ENCODE peak calls at places on chromosomes 1 and 21, in five cellular contexts. One of them, this sample, is unnamed.

GRCh38 chr1:213326666-213327317 is 275.8 kb downstream of the RPS6KC1 start:
- DNase-seq in NT2/D1: no peak
- DNase-seq in GM12878: no peak
- DNase-seq in H1: no peak
- DNase-seq in HepG2: no peak
- DNase-seq in this sample: no peak

GRCh38 chr1:10225573-10225972 is 15.2 kb downstream of the KIF1B start:
- DNase-seq in NT2/D1: no peak
- DNase-seq in HepG2: no peak
- DNase-seq in GM12878: no peak
- DNase-seq in H1: no peak
- DNase-seq in this sample: no peak

GRCh38 chr1:30029677-30030076 is 693.7 kb downstream of the MATN1 start:
- DNase-seq in HepG2: no peak
- DNase-seq in GM12878: no peak
- DNase-seq in NT2/D1: no peak
- DNase-seq in H1: no peak
- DNase-seq in this sample: no peak

GRCh38 chr1:202229376-202229775 is 35.8 kb downstream of the LGR6 start:
- DNase-seq in GM12878: no peak
- DNase-seq in HepG2: no peak
- DNase-seq in H1: no peak
- DNase-seq in NT2/D1: no peak
- DNase-seq in this sample: no peak

GRCh38 chr1:39973503-39974135 is 18.7 kb downstream of the MFSD2A start:
- DNase-seq in NT2/D1: peak
- DNase-seq in GM12878: no peak
- DNase-seq in H1: peak
- DNase-seq in HepG2: peak
- DNase-seq in this sample: peak

GRCh38 chr1:78351551-78352216 is 139.1 kb upstream of the PTGFR start:
- DNase-seq in NT2/D1: no peak
- DNase-seq in HepG2: no peak
- DNase-seq in GM12878: no peak
- DNase-seq in H1: no peak
- DNase-seq in this sample: no peak

GRCh38 chr21:44301961-44302406 is 2.1 kb downstream of the PFKL start:
- DNase-seq in NT2/D1: no peak
- DNase-seq in H1: no peak
- DNase-seq in GM12878: no peak
- DNase-seq in HepG2: peak
- DNase-seq in this sample: no peak

GRCh38 chr1:43058545-43059360 is 100.1 kb upstream of the SLC2A1 start:
- DNase-seq in H1: no peak
- DNase-seq in NT2/D1: no peak
- DNase-seq in HepG2: no peak
- DNase-seq in GM12878: no peak
- DNase-seq in this sample: no peak

GRCh38 chr21:42155045-42155855 is 63.7 kb upstream of the ABCG1 start:
- DNase-seq in GM12878: no peak
- DNase-seq in H1: no peak
- DNase-seq in HepG2: no peak
- DNase-seq in NT2/D1: no peak
- DNase-seq in this sample: no peak

GRCh38 chr1:224592636-224593579 is 23.2 kb upstream of the CNIH3 start:
- DNase-seq in NT2/D1: no peak
- DNase-seq in GM12878: no peak
- DNase-seq in HepG2: no peak
- DNase-seq in H1: no peak
- DNase-seq in this sample: no peak

GRCh38 chr1:21904725-21905520 is 32.2 kb downstream of the HSPG2 start:
- DNase-seq in GM12878: no peak
- DNase-seq in HepG2: no peak
- DNase-seq in NT2/D1: no peak
- DNase-seq in H1: no peak
- DNase-seq in this sample: no peak

GRCh38 chr1:3019516-3020051 is 1.7 kb upstream of the ACTRT2 start:
- DNase-seq in GM12878: no peak
- DNase-seq in NT2/D1: no peak
- DNase-seq in H1: no peak
- DNase-seq in HepG2: no peak
- DNase-seq in this sample: no peak

GRCh38 chr1:5969168-5969567 is 23.1 kb downstream of the NPHP4 start:
- DNase-seq in GM12878: no peak
- DNase-seq in NT2/D1: no peak
- DNase-seq in HepG2: no peak
- DNase-seq in H1: no peak
- DNase-seq in this sample: no peak

GRCh38 chr1:219385786-219386427 is 212.2 kb downstream of the LYPLAL1 start:
- DNase-seq in HepG2: peak
- DNase-seq in GM12878: peak
- DNase-seq in NT2/D1: peak
- DNase-seq in H1: peak
- DNase-seq in this sample: peak

GRCh38 chr1:241642593-241642944 is 2.4 kb upstream of the CHML start:
- DNase-seq in NT2/D1: no peak
- DNase-seq in GM12878: no peak
- DNase-seq in H1: no peak
- DNase-seq in HepG2: no peak
- DNase-seq in this sample: no peak

GRCh38 chr1:228853637-228854036 is 118.4 kb downstream of the RHOU start:
- DNase-seq in NT2/D1: no peak
- DNase-seq in GM12878: no peak
- DNase-seq in H1: no peak
- DNase-seq in HepG2: peak
- DNase-seq in this sample: no peak

GRCh38 chr1:221203224-221204054 is 324.2 kb downstream of the HLX start:
- DNase-seq in H1: peak
- DNase-seq in NT2/D1: peak
- DNase-seq in GM12878: peak
- DNase-seq in HepG2: peak
- DNase-seq in this sample: peak

GRCh38 chr1:184425449-184426277 is 38.8 kb downstream of the C1orf21 start:
- DNase-seq in HepG2: no peak
- DNase-seq in NT2/D1: no peak
- DNase-seq in H1: no peak
- DNase-seq in GM12878: no peak
- DNase-seq in this sample: no peak

GRCh38 chr1:71074681-71075080 is 6.2 kb downstream of the ZRANB2 start:
- DNase-seq in GM12878: no peak
- DNase-seq in HepG2: no peak
- DNase-seq in NT2/D1: no peak
- DNase-seq in H1: no peak
- DNase-seq in this sample: no peak

GRCh38 chr1:41622859-41623732 is 138.6 kb upstream of the EDN2 start:
- DNase-seq in H1: peak
- DNase-seq in HepG2: no peak
- DNase-seq in NT2/D1: no peak
- DNase-seq in GM12878: peak
- DNase-seq in this sample: no peak

GRCh38 chr21:29418813-29419212 is 120.1 kb downstream of the BACH1 start:
- DNase-seq in HepG2: no peak
- DNase-seq in H1: no peak
- DNase-seq in GM12878: peak
- DNase-seq in NT2/D1: no peak
- DNase-seq in this sample: no peak

GRCh38 chr1:13901041-13901440 is 201.1 kb downstream of the PRDM2 start:
- DNase-seq in HepG2: no peak
- DNase-seq in NT2/D1: no peak
- DNase-seq in H1: no peak
- DNase-seq in GM12878: no peak
- DNase-seq in this sample: no peak

GRCh38 chr1:89980605-89981004 is 14.3 kb upstream of the ZNF326 start:
- DNase-seq in NT2/D1: no peak
- DNase-seq in HepG2: no peak
- DNase-seq in GM12878: no peak
- DNase-seq in H1: no peak
- DNase-seq in this sample: peak

GRCh38 chr1:1211541-1212511 is 2.1 kb downstream of the TNFRSF4 start:
- DNase-seq in GM12878: no peak
- DNase-seq in NT2/D1: no peak
- DNase-seq in HepG2: no peak
- DNase-seq in H1: no peak
- DNase-seq in this sample: no peak

GRCh38 chr1:4023678-4024077 is 123.6 kb upstream of the C1orf174 start:
- DNase-seq in GM12878: no peak
- DNase-seq in NT2/D1: no peak
- DNase-seq in H1: no peak
- DNase-seq in HepG2: no peak
- DNase-seq in this sample: no peak

GRCh38 chr1:42904437-42904836 is 54.2 kb downstream of the SLC2A1 start:
- DNase-seq in HepG2: no peak
- DNase-seq in GM12878: no peak
- DNase-seq in NT2/D1: no peak
- DNase-seq in H1: peak
- DNase-seq in this sample: no peak

GRCh38 chr1:12528021-12528852 is 89.8 kb downstream of the DHRS3 start:
- DNase-seq in HepG2: peak
- DNase-seq in GM12878: no peak
- DNase-seq in NT2/D1: no peak
- DNase-seq in H1: no peak
- DNase-seq in this sample: no peak

GRCh38 chr1:183760661-183761060 is 44.3 kb upstream of the RGL1 start:
- DNase-seq in H1: no peak
- DNase-seq in HepG2: no peak
- DNase-seq in GM12878: no peak
- DNase-seq in NT2/D1: no peak
- DNase-seq in this sample: no peak

DNA sequence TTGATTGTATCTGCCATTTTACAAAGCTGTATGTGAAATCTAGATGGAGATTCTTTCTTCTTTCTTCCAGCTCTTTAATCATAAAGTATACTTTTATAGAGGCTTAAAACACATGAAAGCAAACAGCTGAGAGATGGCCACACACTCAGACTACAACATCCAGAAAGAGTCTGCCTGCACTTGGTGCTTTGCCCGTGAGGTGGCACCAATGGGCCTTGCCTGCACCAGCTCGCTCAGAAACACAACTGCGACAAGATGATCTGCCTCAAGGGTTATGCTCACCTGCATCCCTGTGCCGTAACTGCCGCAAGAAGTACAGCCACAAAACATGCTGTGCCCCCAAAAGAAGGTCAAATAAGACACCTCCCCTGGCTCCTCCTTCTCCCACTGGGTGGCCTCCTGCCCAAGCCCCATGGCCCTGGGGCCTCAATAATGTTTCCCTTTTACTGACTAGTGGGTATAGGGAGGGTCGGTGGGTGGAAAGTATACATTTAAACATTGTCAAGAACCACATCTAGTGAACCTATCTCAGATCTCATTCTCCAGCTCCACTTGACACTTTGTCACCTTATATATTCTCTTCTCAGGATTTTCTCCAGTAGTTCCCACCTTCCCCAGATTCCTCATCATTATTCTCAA is 66.7 kb upstream of the ANGPTL3 start:
- DNase-seq in NT2/D1: peak
- DNase-seq in GM12878: no peak
- DNase-seq in HepG2: peak
- DNase-seq in H1: peak
- DNase-seq in this sample: peak
- TF ChIP-seq SUZ12 in NT2/D1: no peak
- TF ChIP-seq SUZ12 in GM12878: no peak
- TF ChIP-seq SUZ12 in HepG2: no peak
- TF ChIP-seq SUZ12 in H1: no peak
- TF ChIP-seq SUZ12 in this sample: no peak

GRCh38 chr1:19360026-19360813 is 48.1 kb downstream of the SLC66A1 start:
- DNase-seq in HepG2: no peak
- DNase-seq in NT2/D1: no peak
- DNase-seq in H1: no peak
- DNase-seq in GM12878: no peak
- DNase-seq in this sample: no peak
- TF ChIP-seq SUZ12 in HepG2: no peak
- TF ChIP-seq SUZ12 in NT2/D1: no peak
- TF ChIP-seq SUZ12 in H1: no peak
- TF ChIP-seq SUZ12 in GM12878: no peak
- TF ChIP-seq SUZ12 in this sample: no peak

GRCh38 chr1:85258536-85259117 is 835 bp downstream of the C1orf52 start:
- DNase-seq in GM12878: no peak
- DNase-seq in H1: no peak
- DNase-seq in NT2/D1: no peak
- DNase-seq in HepG2: no peak
- DNase-seq in this sample: no peak
- TF ChIP-seq SUZ12 in GM12878: no peak
- TF ChIP-seq SUZ12 in H1: no peak
- TF ChIP-seq SUZ12 in NT2/D1: no peak
- TF ChIP-seq SUZ12 in HepG2: no peak
- TF ChIP-seq SUZ12 in this sample: no peak

DNA sequence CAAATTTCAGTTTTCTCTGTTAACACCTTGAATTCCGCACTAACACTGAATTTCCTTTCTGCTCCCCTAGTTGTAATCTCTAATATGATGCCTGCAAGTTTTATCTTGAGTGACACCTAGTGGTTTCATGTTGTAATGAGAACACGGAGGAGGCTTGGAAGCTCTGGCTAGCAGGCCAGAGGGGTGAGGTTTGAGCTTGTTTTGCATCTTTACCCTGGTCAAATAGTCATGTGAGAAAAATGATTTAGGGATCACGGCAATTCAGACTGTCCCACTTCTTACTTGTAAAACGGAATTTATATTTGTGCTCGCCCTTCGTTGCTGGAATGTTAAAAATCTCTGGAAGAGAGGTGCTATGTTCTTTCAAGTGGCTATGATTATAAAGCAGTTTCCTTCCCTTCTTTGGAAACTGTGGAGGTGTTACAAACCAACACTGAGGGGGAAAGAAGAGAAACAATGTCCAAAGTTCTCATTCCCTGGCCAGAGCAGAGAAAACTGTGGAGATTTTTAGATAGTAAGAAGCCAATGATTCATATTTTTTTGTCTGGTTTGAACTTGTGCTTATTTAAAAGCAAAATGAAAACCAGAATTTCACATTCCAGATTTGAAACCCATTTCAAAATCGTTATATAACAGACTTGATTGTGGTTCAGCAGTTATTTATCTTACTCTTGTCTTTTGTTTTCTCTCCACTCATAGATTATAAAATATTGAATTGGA is 5.3 kb upstream of the MROH9 start:
- DNase-seq in HepG2: peak
- DNase-seq in GM12878: peak
- DNase-seq in NT2/D1: peak
- DNase-seq in H1: no peak
- DNase-seq in this sample: peak
- TF ChIP-seq SUZ12 in HepG2: no peak
- TF ChIP-seq SUZ12 in GM12878: no peak
- TF ChIP-seq SUZ12 in NT2/D1: no peak
- TF ChIP-seq SUZ12 in H1: no peak
- TF ChIP-seq SUZ12 in this sample: no peak

DNA sequence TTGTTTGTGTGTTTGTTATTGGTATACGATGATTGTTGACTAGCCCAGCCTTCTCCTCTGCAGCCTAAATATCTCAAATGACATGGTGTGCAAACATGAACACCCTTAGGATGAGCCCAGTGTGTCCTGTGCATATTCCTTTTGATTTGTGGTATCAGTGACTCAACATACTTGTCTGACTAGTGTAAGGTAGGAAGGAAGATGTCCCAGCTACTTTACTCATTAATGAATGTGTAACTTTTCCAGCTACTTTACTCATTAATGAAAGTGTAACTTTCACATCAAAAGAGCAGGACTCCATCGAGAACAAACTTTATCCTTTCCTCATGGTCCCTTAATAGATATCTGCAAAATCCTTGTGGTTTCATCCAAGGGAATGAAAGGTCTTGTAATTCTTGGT is 2.7 kb upstream of the ZNF692 start:
- DNase-seq in H1: no peak
- DNase-seq in NT2/D1: no peak
- DNase-seq in HepG2: no peak
- DNase-seq in GM12878: no peak
- DNase-seq in this sample: no peak
- TF ChIP-seq SUZ12 in H1: no peak
- TF ChIP-seq SUZ12 in NT2/D1: no peak
- TF ChIP-seq SUZ12 in HepG2: no peak
- TF ChIP-seq SUZ12 in GM12878: no peak
- TF ChIP-seq SUZ12 in this sample: no peak

This sample was measured in HEK293T.